ENCODE peak calls at places on chromosomes 11 and 22, in four cellular contexts. W is IMR-90, M is SK-N-SH, T is A549. O is an unnamed sample.

GRCh38 chr11:26187639-26188038 is 144.3 kb upstream of the ANO3 start:
- DNase-seq in W (peak; percentile 82), M (no peak), T (no peak), O (no peak)

GRCh38 chr11:134951305-134951700 is 539.3 kb upstream of the B3GAT1 start:
- DNase-seq in W (peak; percentile 78), M (no peak), T (no peak), O (no peak)

GRCh38 chr11:132402056-132402684 is 1031.8 kb downstream of the NTM start:
- DNase-seq in W (peak; percentile 51), M (peak; percentile 69), T (no peak), O (no peak)

GRCh38 chr11:110524227-110524626 is 94.5 kb downstream of the FDX1 start:
- DNase-seq in W (peak; percentile 99), M (no peak), T (no peak), O (no peak)

GRCh38 chr22:22432937-22433336 is 75.6 kb downstream of the ZNF280B start:
- DNase-seq in W (no peak), M (no peak), T (no peak), O (no peak)

GRCh38 chr22:22750335-22751042 is 106.1 kb downstream of the GGTLC2 start:
- DNase-seq in W (no peak), M (no peak), T (no peak), O (no peak)

GRCh38 chr11:126925321-126926093 is 75.1 kb downstream of the KIRREL3 start:
- DNase-seq in W (peak; percentile 79), M (no peak), T (no peak), O (no peak)

GRCh38 chr11:86106916-86107315 is 38.0 kb upstream of the PICALM start:
- DNase-seq in W (peak; percentile 75), M (no peak), T (no peak), O (no peak)

GRCh38 chr11:100550910-100551309 is 136.2 kb upstream of the ARHGAP42 start:
- DNase-seq in W (no peak), M (no peak), T (no peak), O (no peak)

GRCh38 chr22:40421082-40421350 is 50.6 kb downstream of the SGSM3 start:
- DNase-seq in W (no peak), M (no peak), T (no peak), O (no peak)
- TF ChIP-seq RCOR1 in W (no peak), M (no peak), T (no peak), O (no peak)

GRCh38 chr11:8834379-8834778 is 76.6 kb upstream of the AKIP1 start:
- DNase-seq in W (no peak), M (no peak), T (no peak), O (no peak)

GRCh38 chr11:8833568-8834275 is 77.3 kb upstream of the AKIP1 start:
- DNase-seq in W (peak; percentile 74), M (no peak), T (no peak), O (no peak)

GRCh38 chr11:8830641-8831040 is 80.3 kb upstream of the AKIP1 start:
- DNase-seq in W (no peak), M (no peak), T (no peak), O (no peak)

GRCh38 chr11:8831861-8832260 is 79.1 kb upstream of the AKIP1 start:
- DNase-seq in W (no peak), M (no peak), T (no peak), O (no peak)

GRCh38 chr11:8832571-8833260 is 78.3 kb upstream of the AKIP1 start:
- DNase-seq in W (peak; percentile 83), M (peak; percentile 68), T (no peak), O (no peak)
- TF ChIP-seq RCOR1 in W (no peak), M (peak; percentile 33), T (no peak), O (no peak)

DNA sequence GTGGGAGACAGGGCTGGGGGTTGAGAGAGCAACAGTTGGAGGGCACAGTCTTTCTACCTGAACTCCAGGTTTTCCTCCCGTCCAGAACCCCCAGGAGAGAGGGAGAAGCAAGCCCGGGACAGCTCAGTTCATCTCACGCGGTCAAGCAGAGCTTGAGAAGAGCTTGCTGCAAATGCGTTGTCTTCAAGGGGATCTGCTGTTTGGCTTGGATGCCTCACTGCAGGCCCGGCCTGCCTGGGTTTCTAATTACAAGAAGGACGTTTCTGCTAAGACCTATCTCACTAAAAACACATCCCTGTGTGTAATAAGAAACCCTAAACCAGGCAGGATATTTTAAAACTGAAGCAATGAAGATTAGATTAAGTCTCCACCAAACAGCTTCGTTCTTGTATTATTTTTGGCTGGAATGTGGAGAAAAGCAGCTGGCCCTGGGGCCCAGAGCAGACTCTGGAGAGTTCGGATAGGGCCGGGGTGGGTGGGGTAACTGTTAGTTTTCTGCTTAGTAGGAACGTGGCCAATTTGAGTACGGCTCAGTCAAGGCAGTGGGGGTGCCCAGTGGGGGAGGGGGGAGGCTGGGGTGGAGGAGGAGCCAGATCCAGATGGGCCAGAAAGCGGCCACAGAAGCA is 6.0 kb downstream of the PKNOX2 start:
- DNase-seq in W (peak; percentile 92), M (peak; percentile 38), T (no peak), O (peak; percentile 37)
- TF ChIP-seq RCOR1 in W (no peak), M (no peak), T (no peak), O (no peak)

GRCh38 chr11:105137286-105137685 is 2.3 kb downstream of the CARD18 start:
- DNase-seq in W (peak; percentile 43), M (no peak), T (no peak), O (no peak)
- TF ChIP-seq RCOR1 in W (no peak), M (no peak), T (no peak), O (no peak)